ENCODE peak calls at places on chromosomes 6 and 20, in ten cellular contexts. Z, H, I, R, D, W, J, V, F and X are unnamed samples.

GRCh38 chr6:76633259-76633658 is 560.8 kb upstream of the IMPG1 start:
- DNase-seq in Z (no peak), H (no peak), I (no peak), R (peak), D (no peak), W (no peak), J (peak), V (no peak), F (no peak), X (no peak)

GRCh38 chr20:18588554-18589043 is 745 bp downstream of the DTD1 start:
- DNase-seq in Z (no peak), H (no peak), I (no peak), R (peak), D (no peak), W (no peak), J (peak), V (peak), F (peak), X (no peak)

GRCh38 chr20:31606928-31607639 is 2.0 kb downstream of the ID1 start:
- DNase-seq in Z (peak), H (peak), I (no peak), R (peak), D (peak), W (no peak), J (peak), V (peak), F (no peak), X (peak)

GRCh38 chr6:8108031-8108660 is 5.8 kb upstream of the EEF1E1 start:
- DNase-seq in Z (peak), H (no peak), I (no peak), R (no peak), D (no peak), W (no peak), J (no peak), V (no peak), F (no peak), X (peak)

GRCh38 chr20:8996817-8997512 is 71.9 kb upstream of the PLCB4 start:
- DNase-seq in Z (no peak), H (no peak), I (no peak), R (peak), D (no peak), W (no peak), J (no peak), V (no peak), F (no peak), X (no peak)

GRCh38 chr6:16654703-16655102 is 106.6 kb downstream of the ATXN1 start:
- DNase-seq in Z (no peak), H (no peak), I (no peak), R (no peak), D (no peak), W (no peak), J (no peak), V (no peak), F (peak), X (no peak)

GRCh38 chr6:56525976-56526375 is 116.7 kb downstream of the DST start:
- DNase-seq in Z (no peak), H (no peak), I (no peak), R (peak), D (no peak), W (no peak), J (no peak), V (no peak), F (no peak), X (no peak)

GRCh38 chr20:51720384-51720783 is 47.8 kb downstream of the ATP9A start:
- DNase-seq in Z (no peak), H (no peak), I (no peak), R (no peak), D (no peak), W (no peak), J (no peak), V (no peak), F (no peak), X (no peak)

GRCh38 chr6:106324726-106325335 is 729 bp downstream of the ATG5 start:
- DNase-seq in Z (peak), H (no peak), I (no peak), R (no peak), D (no peak), W (no peak), J (no peak), V (no peak), F (no peak), X (no peak)

GRCh38 chr6:28207244-28208179 is 17.6 kb upstream of the ZSCAN9 start:
- DNase-seq in Z (no peak), H (no peak), I (no peak), R (peak), D (no peak), W (peak), J (peak), V (no peak), F (peak), X (no peak)

GRCh38 chr20:20181322-20181721 is 129.0 kb downstream of the CFAP61 start:
- DNase-seq in Z (no peak), H (no peak), I (no peak), R (no peak), D (no peak), W (no peak), J (no peak), V (no peak), F (peak), X (no peak)

GRCh38 chr6:89084954-89085353 is 4.4 kb downstream of the PNRC1 start:
- DNase-seq in Z (peak), H (no peak), I (no peak), R (no peak), D (no peak), W (no peak), J (peak), V (no peak), F (no peak), X (no peak)

GRCh38 chr20:48682529-48683385 is 145.0 kb downstream of the PREX1 start:
- DNase-seq in Z (peak), H (peak), I (no peak), R (peak), D (peak), W (peak), J (peak), V (peak), F (no peak), X (peak)

GRCh38 chr20:47405775-47406325 is 49.4 kb upstream of the ZMYND8 start:
- DNase-seq in Z (no peak), H (no peak), I (no peak), R (no peak), D (no peak), W (no peak), J (no peak), V (no peak), F (no peak), X (no peak)

GRCh38 chr6:150978631-150979030 is 113.1 kb downstream of the MTHFD1L start:
- DNase-seq in Z (no peak), H (no peak), I (no peak), R (no peak), D (no peak), W (no peak), J (no peak), V (no peak), F (no peak), X (no peak)

GRCh38 chr20:38202982-38203293 is 37.9 kb upstream of the TGM2 start:
- DNase-seq in Z (no peak), H (no peak), I (no peak), R (no peak), D (no peak), W (no peak), J (peak), V (no peak), F (no peak), X (no peak)

GRCh38 chr6:43627008-43627825 is 1.8 kb downstream of the GTPBP2 start:
- DNase-seq in Z (peak), H (peak), I (peak), R (no peak), D (peak), W (peak), J (no peak), V (peak), F (peak), X (peak)

GRCh38 chr6:113855500-113856010 is 1.6 kb upstream of the MARCKS start:
- DNase-seq in Z (no peak), H (no peak), I (no peak), R (peak), D (no peak), W (peak), J (peak), V (peak), F (peak), X (no peak)

GRCh38 chr20:24560571-24561485 is 91.4 kb downstream of the SYNDIG1 start:
- DNase-seq in Z (no peak), H (no peak), I (no peak), R (no peak), D (no peak), W (no peak), J (no peak), V (no peak), F (no peak), X (peak)

GRCh38 chr6:140670013-140670412 is 1295.6 kb upstream of the CITED2 start:
- DNase-seq in Z (peak), H (no peak), I (no peak), R (no peak), D (no peak), W (no peak), J (no peak), V (no peak), F (no peak), X (peak)

GRCh38 chr20:62914970-62915457 is 11.3 kb downstream of the DIDO1 start:
- DNase-seq in Z (peak), H (peak), I (no peak), R (peak), D (no peak), W (peak), J (peak), V (no peak), F (no peak), X (no peak)

GRCh38 chr6:41878961-41879405 is 16.2 kb downstream of the USP49 start:
- DNase-seq in Z (peak), H (no peak), I (no peak), R (no peak), D (no peak), W (no peak), J (no peak), V (no peak), F (no peak), X (peak)

GRCh38 chr6:110761371-110761770 is 53.9 kb downstream of the CDK19 start:
- DNase-seq in Z (no peak), H (no peak), I (no peak), R (no peak), D (no peak), W (no peak), J (no peak), V (no peak), F (no peak), X (no peak)

GRCh38 chr6:143485967-143486366 is 25.6 kb downstream of the FUCA2 start:
- DNase-seq in Z (no peak), H (no peak), I (no peak), R (no peak), D (no peak), W (no peak), J (no peak), V (no peak), F (no peak), X (no peak)

GRCh38 chr6:28864321-28864923 is 59.4 kb downstream of the TRIM27 start:
- DNase-seq in Z (no peak), H (no peak), I (no peak), R (no peak), D (no peak), W (no peak), J (no peak), V (no peak), F (no peak), X (no peak)

GRCh38 chr6:44733868-44734267 is 346.4 kb downstream of the CDC5L start:
- DNase-seq in Z (peak), H (no peak), I (no peak), R (no peak), D (no peak), W (no peak), J (no peak), V (no peak), F (no peak), X (no peak)

GRCh38 chr6:166760288-166760687 is 133.2 kb upstream of the RPS6KA2 start:
- DNase-seq in Z (peak), H (no peak), I (no peak), R (no peak), D (no peak), W (no peak), J (no peak), V (no peak), F (no peak), X (no peak)

GRCh38 chr6:26554669-26555504 is 16.7 kb downstream of the HMGN4 start:
- DNase-seq in Z (peak), H (no peak), I (no peak), R (peak), D (peak), W (peak), J (peak), V (no peak), F (peak), X (no peak)

GRCh38 chr6:84086545-84087429 is 53.2 kb downstream of the MRAP2 start:
- DNase-seq in Z (no peak), H (no peak), I (no peak), R (no peak), D (no peak), W (no peak), J (peak), V (no peak), F (no peak), X (no peak)

GRCh38 chr20:40710608-40711007 is 21.6 kb upstream of the MAFB start:
- DNase-seq in Z (peak), H (no peak), I (no peak), R (no peak), D (no peak), W (no peak), J (no peak), V (no peak), F (no peak), X (no peak)

GRCh38 chr20:38136421-38137245 is 28.4 kb downstream of the TGM2 start:
- DNase-seq in Z (no peak), H (no peak), I (peak), R (no peak), D (no peak), W (no peak), J (no peak), V (no peak), F (no peak), X (no peak)

GRCh38 chr20:44532981-44533331 is 11.1 kb upstream of the SERINC3 start:
- DNase-seq in Z (peak), H (no peak), I (no peak), R (no peak), D (no peak), W (no peak), J (no peak), V (no peak), F (no peak), X (no peak)

GRCh38 chr6:134585529-134585873 is 267.6 kb upstream of the SGK1 start:
- DNase-seq in Z (no peak), H (no peak), I (no peak), R (no peak), D (no peak), W (no peak), J (no peak), V (no peak), F (no peak), X (no peak)

GRCh38 chr6:135568366-135568765 is 70.8 kb upstream of the AHI1 start:
- DNase-seq in Z (peak), H (no peak), I (no peak), R (no peak), D (no peak), W (no peak), J (no peak), V (no peak), F (peak), X (peak)

GRCh38 chr20:17480696-17481095 is 50.5 kb downstream of the BFSP1 start:
- DNase-seq in Z (no peak), H (no peak), I (no peak), R (no peak), D (no peak), W (no peak), J (no peak), V (no peak), F (no peak), X (no peak)

GRCh38 chr20:47809561-47809960 is 24.3 kb upstream of the SULF2 start:
- DNase-seq in Z (peak), H (no peak), I (no peak), R (no peak), D (no peak), W (no peak), J (peak), V (no peak), F (no peak), X (no peak)

GRCh38 chr6:130936933-130937332 is 109.7 kb downstream of the SMLR1 start:
- DNase-seq in Z (no peak), H (no peak), I (no peak), R (no peak), D (no peak), W (no peak), J (no peak), V (no peak), F (no peak), X (no peak)